ENCODE peak calls at places on chromosomes 6 and 20, in five cellular contexts. One of them, this sample, is unnamed.

GRCh38 chr20:4729265-4729664 is 7.6 kb downstream of the PRND start:
- DNase-seq in left lung: no peak
- DNase-seq in fibroblast of mammary gland: peak; percentile 17
- DNase-seq in cardiac fibroblast: no peak
- DNase-seq in SK-N-SH: no peak
- DNase-seq in this sample: no peak

GRCh38 chr20:44886276-44886671 is 769 bp downstream of the YWHAB start:
- DNase-seq in left lung: no peak
- DNase-seq in SK-N-SH: no peak
- DNase-seq in fibroblast of mammary gland: no peak
- DNase-seq in cardiac fibroblast: no peak
- DNase-seq in this sample: no peak

GRCh38 chr6:23659125-23659524 is 466.9 kb upstream of the NRSN1 start:
- DNase-seq in left lung: no peak
- DNase-seq in fibroblast of mammary gland: peak; percentile 25
- DNase-seq in SK-N-SH: peak; percentile 52
- DNase-seq in cardiac fibroblast: peak; percentile 1
- DNase-seq in this sample: no peak

GRCh38 chr6:132430110-132430509 is 28.8 kb upstream of the MOXD1 start:
- DNase-seq in SK-N-SH: no peak
- DNase-seq in cardiac fibroblast: no peak
- DNase-seq in left lung: no peak
- DNase-seq in fibroblast of mammary gland: no peak
- DNase-seq in this sample: no peak

GRCh38 chr6:23175391-23175790 is 606.0 kb downstream of the HDGFL1 start:
- DNase-seq in fibroblast of mammary gland: peak; percentile 82
- DNase-seq in SK-N-SH: no peak
- DNase-seq in left lung: no peak
- DNase-seq in cardiac fibroblast: peak; percentile 59
- DNase-seq in this sample: no peak

GRCh38 chr6:43593938-43594337 is 18.0 kb downstream of the POLH start:
- DNase-seq in cardiac fibroblast: no peak
- DNase-seq in SK-N-SH: no peak
- DNase-seq in fibroblast of mammary gland: no peak
- DNase-seq in left lung: no peak
- DNase-seq in this sample: no peak

GRCh38 chr6:7148100-7148822 is 40.5 kb downstream of the RREB1 start:
- DNase-seq in SK-N-SH: no peak
- DNase-seq in fibroblast of mammary gland: peak; percentile 85
- DNase-seq in left lung: no peak
- DNase-seq in cardiac fibroblast: peak; percentile 80
- DNase-seq in this sample: no peak

GRCh38 chr6:87350516-87350915 is 5.9 kb downstream of the C6orf163 start:
- DNase-seq in SK-N-SH: no peak
- DNase-seq in left lung: no peak
- DNase-seq in fibroblast of mammary gland: peak; percentile 75
- DNase-seq in cardiac fibroblast: peak; percentile 44
- DNase-seq in this sample: no peak

GRCh38 chr6:84447651-84448050 is 220.2 kb upstream of the CEP162 start:
- DNase-seq in SK-N-SH: no peak
- DNase-seq in left lung: no peak
- DNase-seq in cardiac fibroblast: no peak
- DNase-seq in fibroblast of mammary gland: no peak
- DNase-seq in this sample: no peak

GRCh38 chr6:26240157-26240980 is 124.6 kb upstream of the BTN3A2 start:
- DNase-seq in left lung: peak; percentile 79
- DNase-seq in fibroblast of mammary gland: peak; percentile 72
- DNase-seq in SK-N-SH: peak; percentile 59
- DNase-seq in cardiac fibroblast: peak; percentile 92
- DNase-seq in this sample: peak; percentile 76

GRCh38 chr20:52682271-52682670 is 289.9 kb upstream of the TSHZ2 start:
- DNase-seq in left lung: peak; percentile 33
- DNase-seq in SK-N-SH: no peak
- DNase-seq in fibroblast of mammary gland: no peak
- DNase-seq in cardiac fibroblast: no peak
- DNase-seq in this sample: no peak

GRCh38 chr20:24966317-24967012 is 17.4 kb downstream of the CST7 start:
- DNase-seq in SK-N-SH: no peak
- DNase-seq in left lung: no peak
- DNase-seq in cardiac fibroblast: no peak
- DNase-seq in fibroblast of mammary gland: no peak
- DNase-seq in this sample: no peak

GRCh38 chr20:18778993-18779392 is 34.6 kb upstream of the SCP2D1 start:
- DNase-seq in SK-N-SH: no peak
- DNase-seq in fibroblast of mammary gland: no peak
- DNase-seq in cardiac fibroblast: no peak
- DNase-seq in left lung: no peak
- DNase-seq in this sample: no peak
- TF ChIP-seq CTCF in SK-N-SH: no peak
- TF ChIP-seq CTCF in fibroblast of mammary gland: no peak
- TF ChIP-seq CTCF in cardiac fibroblast: no peak
- TF ChIP-seq CTCF in left lung: no peak
- TF ChIP-seq CTCF in this sample: no peak

GRCh38 chr6:54516331-54516730 is 208.1 kb downstream of the TINAG start:
- DNase-seq in left lung: no peak
- DNase-seq in fibroblast of mammary gland: no peak
- DNase-seq in cardiac fibroblast: no peak
- DNase-seq in SK-N-SH: no peak
- DNase-seq in this sample: no peak

GRCh38 chr6:54515713-54516112 is 207.5 kb downstream of the TINAG start:
- DNase-seq in cardiac fibroblast: peak; percentile 20
- DNase-seq in fibroblast of mammary gland: no peak
- DNase-seq in SK-N-SH: no peak
- DNase-seq in left lung: no peak
- DNase-seq in this sample: no peak

GRCh38 chr6:54519161-54519560 is 210.9 kb downstream of the TINAG start:
- DNase-seq in fibroblast of mammary gland: peak; percentile 2
- DNase-seq in SK-N-SH: no peak
- DNase-seq in cardiac fibroblast: no peak
- DNase-seq in left lung: no peak
- DNase-seq in this sample: no peak

GRCh38 chr6:54515013-54515412 is 206.8 kb downstream of the TINAG start:
- DNase-seq in SK-N-SH: no peak
- DNase-seq in fibroblast of mammary gland: peak; percentile 15
- DNase-seq in left lung: no peak
- DNase-seq in cardiac fibroblast: no peak
- DNase-seq in this sample: no peak
- TF ChIP-seq CTCF in SK-N-SH: no peak
- TF ChIP-seq CTCF in fibroblast of mammary gland: no peak
- TF ChIP-seq CTCF in left lung: no peak
- TF ChIP-seq CTCF in cardiac fibroblast: no peak
- TF ChIP-seq CTCF in this sample: no peak

GRCh38 chr6:46997646-46998045 is 44.5 kb downstream of the ADGRF1 start:
- DNase-seq in cardiac fibroblast: no peak
- DNase-seq in fibroblast of mammary gland: no peak
- DNase-seq in SK-N-SH: no peak
- DNase-seq in left lung: no peak
- DNase-seq in this sample: no peak

GRCh38 chr6:46994933-46995332 is 47.2 kb downstream of the ADGRF1 start:
- DNase-seq in SK-N-SH: no peak
- DNase-seq in fibroblast of mammary gland: no peak
- DNase-seq in left lung: no peak
- DNase-seq in cardiac fibroblast: peak; percentile 14
- DNase-seq in this sample: no peak

GRCh38 chr6:46990031-46990644 is 52.0 kb downstream of the ADGRF1 start:
- DNase-seq in fibroblast of mammary gland: no peak
- DNase-seq in SK-N-SH: no peak
- DNase-seq in left lung: no peak
- DNase-seq in cardiac fibroblast: peak; percentile 48
- DNase-seq in this sample: no peak

GRCh38 chr6:46996860-46997641 is 45.1 kb downstream of the ADGRF1 start:
- DNase-seq in fibroblast of mammary gland: no peak
- DNase-seq in SK-N-SH: no peak
- DNase-seq in left lung: no peak
- DNase-seq in cardiac fibroblast: no peak
- DNase-seq in this sample: no peak

DNA sequence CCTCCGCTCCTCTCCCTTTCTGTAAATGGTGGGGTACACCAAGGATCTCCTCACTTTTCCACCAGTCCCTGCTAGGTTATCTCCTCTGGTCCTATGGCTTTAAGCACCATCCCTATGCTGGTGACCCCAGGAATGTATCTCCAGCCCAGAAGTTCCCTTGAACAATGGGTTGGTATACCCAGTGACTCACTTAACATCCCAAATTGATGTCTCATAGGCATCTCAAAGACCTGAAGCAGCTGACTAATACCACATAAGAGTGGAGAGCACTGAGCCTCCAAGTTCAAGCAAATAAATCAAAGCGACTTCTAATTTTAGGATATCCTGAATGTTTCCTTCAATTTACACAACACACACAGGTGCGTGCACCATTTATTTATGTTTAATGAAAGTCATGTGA is 48.3 kb downstream of the ADGRF1 start:
- DNase-seq in fibroblast of mammary gland: peak; percentile 78
- DNase-seq in left lung: no peak
- DNase-seq in cardiac fibroblast: peak; percentile 96
- DNase-seq in SK-N-SH: no peak
- DNase-seq in this sample: no peak
- TF ChIP-seq CTCF in fibroblast of mammary gland: no peak
- TF ChIP-seq CTCF in left lung: no peak
- TF ChIP-seq CTCF in cardiac fibroblast: no peak
- TF ChIP-seq CTCF in SK-N-SH: no peak
- TF ChIP-seq CTCF in this sample: no peak

DNA sequence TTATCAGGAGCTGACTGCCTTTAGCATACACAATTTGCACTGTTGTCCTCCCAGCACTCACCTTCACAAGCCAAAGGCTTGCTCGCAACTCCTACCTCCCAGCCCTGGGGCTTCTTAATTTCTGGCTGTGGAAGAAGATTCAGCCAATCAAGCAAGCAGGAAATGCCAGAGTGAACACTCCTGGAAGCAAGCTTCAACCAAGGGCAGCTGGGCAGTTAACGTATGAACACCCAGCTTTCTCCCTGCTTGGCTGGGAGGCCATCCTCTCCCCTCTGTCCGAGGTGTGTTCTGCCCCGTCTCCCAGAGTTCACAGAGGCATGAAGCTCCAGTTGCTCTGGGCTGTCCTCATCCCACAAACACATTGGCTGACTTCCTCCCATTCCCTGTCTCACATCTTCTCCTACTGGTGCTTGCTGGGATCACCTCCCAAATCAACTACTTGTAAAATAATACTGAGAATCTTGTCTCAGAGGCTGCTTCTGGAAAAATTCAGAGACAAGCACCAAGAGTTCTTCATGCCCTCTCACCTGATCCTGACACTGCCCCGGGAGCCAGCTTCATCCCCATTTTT is 15.3 kb upstream of the SRSF6 start:
- DNase-seq in SK-N-SH: no peak
- DNase-seq in left lung: no peak
- DNase-seq in cardiac fibroblast: no peak
- DNase-seq in fibroblast of mammary gland: peak; percentile 31
- DNase-seq in this sample: no peak
- TF ChIP-seq CTCF in SK-N-SH: peak; percentile 18
- TF ChIP-seq CTCF in left lung: no peak
- TF ChIP-seq CTCF in cardiac fibroblast: peak; percentile 32
- TF ChIP-seq CTCF in fibroblast of mammary gland: peak; percentile 29
- TF ChIP-seq CTCF in this sample: no peak

DNA sequence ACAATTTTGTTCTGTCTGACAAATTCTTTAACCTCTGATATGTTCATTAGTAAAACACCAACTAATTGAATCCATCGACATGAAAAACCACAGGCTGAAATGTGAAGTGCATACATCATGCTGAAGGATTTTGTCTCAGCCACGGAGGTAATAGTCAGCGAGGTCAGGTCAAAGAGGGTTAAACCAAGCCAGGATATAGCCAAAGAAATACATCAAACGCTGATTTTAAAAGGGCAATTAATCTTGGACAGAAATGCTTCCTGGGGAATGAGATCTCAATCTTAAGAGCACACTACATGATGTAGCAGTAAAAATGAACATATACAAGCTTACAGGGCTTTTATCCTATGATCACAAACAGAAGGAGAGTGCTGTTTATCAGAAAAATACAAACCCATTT is 106.7 kb downstream of the PRDM1 start:
- DNase-seq in cardiac fibroblast: peak; percentile 55
- DNase-seq in left lung: no peak
- DNase-seq in SK-N-SH: peak; percentile 33
- DNase-seq in fibroblast of mammary gland: peak; percentile 73
- DNase-seq in this sample: no peak
- TF ChIP-seq CTCF in cardiac fibroblast: no peak
- TF ChIP-seq CTCF in left lung: no peak
- TF ChIP-seq CTCF in SK-N-SH: no peak
- TF ChIP-seq CTCF in fibroblast of mammary gland: no peak
- TF ChIP-seq CTCF in this sample: no peak

GRCh38 chr6:18680842-18681241 is 293.7 kb downstream of the RNF144B start:
- DNase-seq in left lung: no peak
- DNase-seq in SK-N-SH: no peak
- DNase-seq in fibroblast of mammary gland: no peak
- DNase-seq in cardiac fibroblast: no peak
- DNase-seq in this sample: no peak
- TF ChIP-seq CTCF in left lung: no peak
- TF ChIP-seq CTCF in SK-N-SH: peak; percentile 24
- TF ChIP-seq CTCF in fibroblast of mammary gland: no peak
- TF ChIP-seq CTCF in cardiac fibroblast: no peak
- TF ChIP-seq CTCF in this sample: no peak

GRCh38 chr6:89590133-89590532 is 48.4 kb downstream of the LYRM2 start:
- DNase-seq in SK-N-SH: no peak
- DNase-seq in cardiac fibroblast: no peak
- DNase-seq in fibroblast of mammary gland: no peak
- DNase-seq in left lung: no peak
- DNase-seq in this sample: no peak
- TF ChIP-seq CTCF in SK-N-SH: no peak
- TF ChIP-seq CTCF in cardiac fibroblast: no peak
- TF ChIP-seq CTCF in fibroblast of mammary gland: no peak
- TF ChIP-seq CTCF in left lung: no peak
- TF ChIP-seq CTCF in this sample: no peak

DNA sequence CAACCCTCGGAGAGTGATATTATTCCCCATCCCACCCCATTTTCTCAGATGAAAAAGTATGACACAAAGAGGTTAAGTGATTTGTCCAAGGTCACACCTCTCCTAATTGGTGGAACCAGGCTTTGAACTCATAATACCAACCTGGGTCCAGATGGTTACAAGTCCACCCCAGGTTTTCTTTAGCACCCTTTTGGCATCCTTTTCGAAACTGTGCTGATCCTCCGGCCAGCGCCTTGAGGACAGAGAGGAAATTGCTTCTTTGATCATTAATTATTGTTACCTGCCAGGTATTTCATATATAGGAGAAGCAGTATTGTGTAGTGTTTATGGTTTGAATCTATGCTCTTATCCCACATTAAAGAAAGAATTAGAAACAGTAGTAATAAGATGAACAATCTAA is 29.3 kb upstream of the PDYN start:
- DNase-seq in fibroblast of mammary gland: no peak
- DNase-seq in SK-N-SH: no peak
- DNase-seq in cardiac fibroblast: no peak
- DNase-seq in left lung: no peak
- DNase-seq in this sample: no peak
- TF ChIP-seq CTCF in fibroblast of mammary gland: no peak
- TF ChIP-seq CTCF in SK-N-SH: no peak
- TF ChIP-seq CTCF in cardiac fibroblast: no peak
- TF ChIP-seq CTCF in left lung: no peak
- TF ChIP-seq CTCF in this sample: no peak

GRCh38 chr20:35991142-35991771 is 22.9 kb downstream of the CNBD2 start:
- DNase-seq in cardiac fibroblast: peak; percentile 51
- DNase-seq in SK-N-SH: peak; percentile 49
- DNase-seq in left lung: no peak
- DNase-seq in fibroblast of mammary gland: peak; percentile 32
- DNase-seq in this sample: no peak
- TF ChIP-seq CTCF in cardiac fibroblast: peak; percentile 67
- TF ChIP-seq CTCF in SK-N-SH: peak; percentile 55
- TF ChIP-seq CTCF in left lung: peak; percentile 20
- TF ChIP-seq CTCF in fibroblast of mammary gland: peak; percentile 58
- TF ChIP-seq CTCF in this sample: peak; percentile 25

GRCh38 chr20:34998331-34998950 is 42.8 kb downstream of the MYH7B start:
- DNase-seq in SK-N-SH: no peak
- DNase-seq in cardiac fibroblast: no peak
- DNase-seq in fibroblast of mammary gland: no peak
- DNase-seq in left lung: no peak
- DNase-seq in this sample: no peak
- TF ChIP-seq CTCF in SK-N-SH: no peak
- TF ChIP-seq CTCF in cardiac fibroblast: no peak
- TF ChIP-seq CTCF in fibroblast of mammary gland: no peak
- TF ChIP-seq CTCF in left lung: no peak
- TF ChIP-seq CTCF in this sample: no peak

This sample was measured in GM13976.